ENCODE peak calls at places on chromosomes 6 and 20, in seven cellular contexts. J, Z, S, W, Q, O and I are unnamed samples.

GRCh38 chr6:157033428-157034140 is 256.4 kb downstream of the ARID1B start:
- DNase-seq in J (no peak), Z (no peak), S (no peak), W (no peak), Q (no peak), O (no peak), I (no peak)

GRCh38 chr6:53042112-53042511 is 23.1 kb upstream of the FBXO9 start:
- DNase-seq in J (no peak), Z (no peak), S (no peak), W (no peak), Q (peak; percentile 47), O (no peak), I (no peak)

GRCh38 chr20:51480507-51481270 is 61.8 kb downstream of the NFATC2 start:
- DNase-seq in J (no peak), Z (no peak), S (no peak), W (no peak), Q (no peak), O (no peak), I (no peak)

GRCh38 chr6:113599444-113599843 is 257.7 kb upstream of the MARCKS start:
- DNase-seq in J (no peak), Z (no peak), S (no peak), W (no peak), Q (no peak), O (no peak), I (no peak)

GRCh38 chr6:21263531-21264287 is 329.8 kb upstream of the SOX4 start:
- DNase-seq in J (no peak), Z (no peak), S (no peak), W (no peak), Q (no peak), O (no peak), I (no peak)

GRCh38 chr6:50239853-50240252 is 190.1 kb upstream of the DEFB112 start:
- DNase-seq in J (no peak), Z (no peak), S (no peak), W (no peak), Q (no peak), O (no peak), I (no peak)

GRCh38 chr6:109458774-109459531 is 3.4 kb upstream of the MICAL1 start:
- DNase-seq in J (no peak), Z (peak; percentile 31), S (no peak), W (no peak), Q (no peak), O (no peak), I (peak; percentile 82)

GRCh38 chr20:38357653-38358207 is 11.4 kb downstream of the LBP start:
- DNase-seq in J (no peak), Z (peak; percentile 62), S (no peak), W (no peak), Q (no peak), O (no peak), I (no peak)

GRCh38 chr6:167933847-167934246 is 63.6 kb upstream of the KIF25 start:
- DNase-seq in J (no peak), Z (no peak), S (no peak), W (no peak), Q (no peak), O (no peak), I (no peak)

GRCh38 chr20:18007534-18008292 is 38.9 kb downstream of the MGME1 start:
- DNase-seq in J (no peak), Z (no peak), S (no peak), W (no peak), Q (no peak), O (no peak), I (no peak)

GRCh38 chr20:1569417-1569861 is 11.9 kb upstream of the SIRPD start:
- DNase-seq in J (no peak), Z (peak; percentile 91), S (no peak), W (no peak), Q (no peak), O (no peak), I (no peak)

GRCh38 chr6:5630636-5631035 is 369.3 kb downstream of the FARS2 start:
- DNase-seq in J (no peak), Z (no peak), S (no peak), W (no peak), Q (no peak), O (no peak), I (no peak)

GRCh38 chr20:25336561-25337422 is 53.8 kb downstream of the ABHD12 start:
- DNase-seq in J (no peak), Z (no peak), S (no peak), W (peak; percentile 33), Q (no peak), O (no peak), I (no peak)

GRCh38 chr20:5030348-5031205 is 29.3 kb upstream of the SLC23A2 start:
- DNase-seq in J (no peak), Z (no peak), S (no peak), W (no peak), Q (no peak), O (no peak), I (no peak)

GRCh38 chr20:58402827-58403226 is 13.8 kb downstream of the VAPB start:
- DNase-seq in J (no peak), Z (no peak), S (no peak), W (no peak), Q (no peak), O (no peak), I (no peak)

GRCh38 chr6:135904666-135905065 is 53.2 kb downstream of the PDE7B start:
- DNase-seq in J (no peak), Z (no peak), S (no peak), W (no peak), Q (no peak), O (no peak), I (no peak)

GRCh38 chr6:70998148-70998547 is 41.3 kb upstream of the B3GAT2 start:
- DNase-seq in J (no peak), Z (no peak), S (no peak), W (no peak), Q (no peak), O (no peak), I (no peak)

GRCh38 chr6:135128268-135128914 is 52.7 kb upstream of the MYB start:
- DNase-seq in J (peak; percentile 14), Z (no peak), S (peak; percentile 53), W (no peak), Q (no peak), O (no peak), I (no peak)

GRCh38 chr6:151004415-151005024 is 139.0 kb downstream of the MTHFD1L start:
- DNase-seq in J (no peak), Z (peak; percentile 87), S (no peak), W (no peak), Q (peak; percentile 26), O (no peak), I (no peak)

GRCh38 chr6:75266716-75267291 is 17.8 kb downstream of the TMEM30A start:
- DNase-seq in J (no peak), Z (peak; percentile 85), S (peak; percentile 25), W (no peak), Q (no peak), O (no peak), I (peak; percentile 29)

GRCh38 chr20:2804921-2805681 is 4.7 kb upstream of the CPXM1 start:
- DNase-seq in J (no peak), Z (no peak), S (no peak), W (no peak), Q (peak; percentile 43), O (no peak), I (no peak)

GRCh38 chr6:125974214-125974866 is 12.0 kb upstream of the TRMT11 start:
- DNase-seq in J (no peak), Z (peak; percentile 89), S (peak; percentile 30), W (no peak), Q (peak; percentile 24), O (no peak), I (peak; percentile 35)

GRCh38 chr20:36085686-36086267 is 68.8 kb upstream of the EPB41L1 start:
- DNase-seq in J (no peak), Z (no peak), S (no peak), W (no peak), Q (peak; percentile 60), O (no peak), I (no peak)

GRCh38 chr6:15365273-15365687 is 119.4 kb downstream of the JARID2 start:
- DNase-seq in J (peak; percentile 27), Z (peak; percentile 99), S (peak; percentile 59), W (no peak), Q (peak; percentile 56), O (peak; percentile 51), I (peak; percentile 44)

GRCh38 chr6:118678866-118679265 is 27.5 kb upstream of the CEP85L start:
- DNase-seq in J (no peak), Z (no peak), S (no peak), W (no peak), Q (no peak), O (no peak), I (no peak)

GRCh38 chr6:27238010-27238983 is 9.2 kb upstream of the PRSS16 start:
- DNase-seq in J (no peak), Z (no peak), S (no peak), W (no peak), Q (no peak), O (no peak), I (no peak)

GRCh38 chr20:21571841-21572690 is 58.2 kb upstream of the NKX2-2 start:
- DNase-seq in J (no peak), Z (no peak), S (peak; percentile 33), W (no peak), Q (peak; percentile 18), O (no peak), I (peak; percentile 7)

GRCh38 chr6:68639826-68640505 is 4.9 kb downstream of the ADGRB3 start:
- DNase-seq in J (no peak), Z (no peak), S (no peak), W (no peak), Q (no peak), O (no peak), I (no peak)

GRCh38 chr6:107458687-107459282 is 579 bp downstream of the PDSS2 start:
- DNase-seq in J (peak; percentile 4), Z (no peak), S (no peak), W (no peak), Q (peak; percentile 22), O (no peak), I (no peak)

GRCh38 chr6:164436976-164437375 is 872.4 kb downstream of the C6orf118 start:
- DNase-seq in J (no peak), Z (no peak), S (no peak), W (no peak), Q (no peak), O (no peak), I (no peak)

GRCh38 chr20:58978351-58979190 is 2.5 kb upstream of the NELFCD start:
- DNase-seq in J (no peak), Z (no peak), S (no peak), W (no peak), Q (no peak), O (no peak), I (no peak)

GRCh38 chr20:35271073-35271882 is 6.6 kb downstream of the MMP24OS start:
- DNase-seq in J (no peak), Z (no peak), S (no peak), W (no peak), Q (no peak), O (no peak), I (no peak)

GRCh38 chr6:44621846-44622245 is 234.3 kb downstream of the CDC5L start:
- DNase-seq in J (no peak), Z (no peak), S (no peak), W (no peak), Q (no peak), O (no peak), I (no peak)

GRCh38 chr6:28866342-28867077 is 57.3 kb downstream of the TRIM27 start:
- DNase-seq in J (peak; percentile 63), Z (peak; percentile 48), S (peak; percentile 83), W (no peak), Q (no peak), O (peak; percentile 17), I (peak; percentile 74)

GRCh38 chr6:14665827-14666724 is 548.5 kb downstream of the CD83 start:
- DNase-seq in J (no peak), Z (peak; percentile 46), S (no peak), W (no peak), Q (peak; percentile 63), O (peak; percentile 18), I (no peak)

GRCh38 chr20:57795347-57795697 is 85.5 kb upstream of the PMEPA1 start:
- DNase-seq in J (no peak), Z (no peak), S (no peak), W (no peak), Q (no peak), O (no peak), I (no peak)